ENCODE peak calls at places on chromosomes 13 and 19, in nine cellular contexts. V is progenitor cell of endocrine pancreas, W is pancreas, X is body of pancreas, T is LNCaP clone FGC, B is AG04449, R is upper lobe of right lung, Z is HCT116, Y is GM12865. S is an unnamed sample.

GRCh38 chr13:110676511-110677204 is 29.3 kb downstream of the CARS2 start:
- DNase-seq in V (no peak), W (peak; percentile 37), X (peak; percentile 66), T (no peak), B (no peak), R (no peak), Z (no peak), Y (peak; percentile 73), S (peak; percentile 73)

GRCh38 chr19:46728693-46729339 is 11.9 kb upstream of the PRKD2 start:
- DNase-seq in V (peak; percentile 60), W (peak; percentile 70), X (peak; percentile 73), T (no peak), B (no peak), R (peak; percentile 88), Z (no peak), Y (peak; percentile 82), S (peak; percentile 69)

GRCh38 chr13:30019648-30020626 is 169.5 kb upstream of the UBL3 start:
- DNase-seq in V (no peak), W (no peak), X (no peak), T (no peak), B (no peak), R (no peak), Z (no peak), Y (no peak), S (no peak)

GRCh38 chr19:48990400-48990799 is 2.7 kb downstream of the GYS1 start:
- DNase-seq in V (no peak), W (no peak), X (no peak), T (no peak), B (no peak), R (no peak), Z (no peak), Y (no peak), S (no peak)

GRCh38 chr13:45362939-45363338 is 22.0 kb upstream of the TPT1 start:
- DNase-seq in V (no peak), W (no peak), X (no peak), T (no peak), B (no peak), R (no peak), Z (no peak), Y (peak; percentile 52), S (no peak)

GRCh38 chr13:48585456-48585840 is 52.6 kb upstream of the RCBTB2 start:
- DNase-seq in V (no peak), W (peak; percentile 35), X (peak; percentile 41), T (peak; percentile 93), B (no peak), R (no peak), Z (peak; percentile 12), Y (no peak), S (no peak)

GRCh38 chr19:29845576-29846176 is 33.9 kb downstream of the CCNE1 start:
- DNase-seq in V (no peak), W (no peak), X (no peak), T (peak; percentile 13), B (no peak), R (peak; percentile 67), Z (no peak), Y (peak; percentile 54), S (no peak)

GRCh38 chr19:54248016-54248601 is 5.5 kb upstream of the LILRA6 start:
- DNase-seq in V (no peak), W (no peak), X (no peak), T (no peak), B (no peak), R (no peak), Z (no peak), Y (peak; percentile 21), S (no peak)

GRCh38 chr19:19067276-19068072 is 3.7 kb downstream of the SLC25A42 start:
- DNase-seq in V (no peak), W (no peak), X (no peak), T (no peak), B (no peak), R (no peak), Z (no peak), Y (no peak), S (no peak)

GRCh38 chr13:34751492-34751891 is 190.6 kb upstream of the NBEA start:
- DNase-seq in V (no peak), W (no peak), X (no peak), T (no peak), B (no peak), R (no peak), Z (no peak), Y (peak; percentile 52), S (no peak)

GRCh38 chr13:24071423-24072075 is 89.0 kb upstream of the SPATA13 start:
- DNase-seq in V (no peak), W (no peak), X (no peak), T (no peak), B (no peak), R (no peak), Z (no peak), Y (no peak), S (no peak)

DNA sequence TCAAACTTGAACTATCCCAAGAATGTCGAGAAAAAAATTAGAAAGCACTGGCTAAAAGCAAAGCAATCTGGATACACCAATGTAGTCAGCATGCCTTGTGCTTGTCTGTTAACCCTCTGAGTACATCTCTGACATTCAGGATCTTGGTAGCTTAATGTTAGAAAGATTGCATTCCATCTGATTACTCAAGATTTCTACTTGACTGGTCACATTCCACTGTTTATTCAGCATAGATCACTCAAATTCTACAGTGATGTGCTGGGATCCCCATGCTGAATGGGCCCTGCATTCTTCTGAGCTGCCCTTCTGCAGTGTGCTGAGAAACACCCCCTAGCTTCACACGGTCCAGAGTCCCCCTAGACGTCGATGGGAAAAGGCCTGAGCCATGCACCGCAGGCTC is 295.4 kb upstream of the MAB21L1 start:
- DNase-seq in V (no peak), W (no peak), X (no peak), T (no peak), B (peak; percentile 98), R (no peak), Z (no peak), Y (no peak), S (no peak)
- TF ChIP-seq CTCF in V (no peak), W (no peak), X (no peak), T (no peak), B (peak; percentile 17), R (no peak), Z (no peak), Y (no peak), S (no peak)

GRCh38 chr19:16497837-16498236 is 1.6 kb downstream of the C19orf44 start:
- DNase-seq in V (no peak), W (no peak), X (no peak), T (no peak), B (no peak), R (no peak), Z (no peak), Y (no peak), S (no peak)

GRCh38 chr19:16497042-16497441 is 848 bp downstream of the C19orf44 start:
- DNase-seq in V (no peak), W (no peak), X (no peak), T (no peak), B (no peak), R (no peak), Z (no peak), Y (no peak), S (no peak)

GRCh38 chr19:16496613-16496983 is 404 bp downstream of the C19orf44 start:
- DNase-seq in V (no peak), W (peak; percentile 32), X (no peak), T (no peak), B (no peak), R (peak; percentile 67), Z (no peak), Y (no peak), S (no peak)

DNA sequence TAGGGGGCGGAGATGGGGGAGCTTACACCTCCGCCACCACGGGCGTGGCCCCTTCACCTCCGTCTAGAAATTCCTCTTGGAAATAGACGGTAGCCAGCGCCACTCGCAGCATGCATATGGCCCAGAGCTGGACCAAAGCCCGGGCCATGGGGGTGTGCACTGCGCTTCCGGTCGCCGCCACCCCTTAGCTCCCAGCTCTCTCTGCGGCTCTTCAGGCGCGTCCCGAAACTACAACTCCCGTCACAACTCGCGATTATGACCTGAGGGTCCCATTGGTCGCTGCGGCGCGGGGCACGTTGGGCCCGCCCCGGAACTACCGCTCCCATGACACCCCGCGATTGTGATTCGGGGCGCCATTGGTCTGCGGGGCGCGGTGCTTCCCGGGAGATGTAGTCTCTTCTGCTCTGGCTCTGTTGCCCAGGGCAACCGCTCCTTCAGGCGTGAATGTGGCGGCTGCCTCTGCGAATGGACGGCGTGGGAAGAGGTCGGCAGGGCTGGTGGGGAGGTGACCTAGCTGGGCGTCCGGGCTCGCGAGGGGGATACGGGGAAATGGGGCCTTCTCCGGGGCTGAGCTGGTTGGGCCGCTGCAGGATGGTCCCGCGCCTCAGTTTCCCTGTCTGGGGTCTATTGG is at the start of the genes C19orf44 and CALR3:
- DNase-seq in V (peak; percentile 96), W (peak; percentile 99), X (peak; percentile 98), T (peak; percentile 94), B (peak; percentile 83), R (peak; percentile 99), Z (peak; percentile 94), Y (peak; percentile 99), S (peak; percentile 99)
- TF ChIP-seq CTCF in V (no peak), W (no peak), X (no peak), T (no peak), B (no peak), R (peak; percentile 14), Z (no peak), Y (no peak), S (no peak)

DNA sequence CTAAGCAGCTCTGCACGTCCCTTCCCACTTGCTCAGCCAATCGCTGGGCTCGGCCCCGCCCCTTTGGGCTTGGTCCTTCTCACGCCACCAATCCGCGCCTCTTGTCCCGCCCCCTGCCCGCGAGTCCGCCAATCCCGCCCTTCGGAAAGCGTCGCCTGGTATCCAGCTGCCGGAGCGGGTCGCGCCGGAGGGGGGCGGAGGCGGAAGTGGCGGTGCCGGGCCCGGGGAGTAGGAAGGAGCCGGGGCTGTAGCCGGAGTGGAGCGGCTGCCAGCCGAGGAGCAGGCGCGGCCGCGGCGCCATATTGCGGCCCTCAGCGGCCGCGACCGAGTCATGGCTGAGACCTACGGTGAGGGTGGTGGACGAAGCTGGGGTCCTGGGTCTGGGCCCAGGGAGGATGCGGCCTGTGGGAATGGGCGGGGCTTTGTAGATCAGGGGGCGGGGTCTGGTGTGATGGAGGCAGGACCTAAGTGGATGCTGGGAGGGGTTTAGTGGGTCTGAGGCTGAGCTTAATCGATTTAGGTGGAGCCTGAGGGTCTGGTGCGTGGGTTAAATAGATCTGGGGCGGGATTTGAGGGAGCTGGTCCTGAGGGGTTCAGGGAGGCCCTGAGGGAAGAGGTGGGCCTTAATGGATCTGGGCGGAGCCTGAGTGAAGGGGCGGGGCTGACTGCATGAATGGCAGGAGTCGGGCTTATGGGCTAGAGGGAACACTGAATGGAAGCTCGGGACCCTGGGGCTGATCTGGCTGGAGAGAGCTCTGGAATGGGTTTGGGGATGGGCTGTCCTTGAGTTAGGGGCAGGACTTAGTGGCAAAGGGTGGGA is at the start of gene RAB4B:
- DNase-seq in V (peak; percentile 100), W (peak; percentile 100), X (peak; percentile 100), T (peak; percentile 92), B (peak; percentile 96), R (peak; percentile 100), Z (peak; percentile 99), Y (peak; percentile 100), S (peak; percentile 100)
- TF ChIP-seq CTCF in V (no peak), W (no peak), X (no peak), T (no peak), B (no peak), R (no peak), Z (no peak), Y (no peak), S (no peak)

DNA sequence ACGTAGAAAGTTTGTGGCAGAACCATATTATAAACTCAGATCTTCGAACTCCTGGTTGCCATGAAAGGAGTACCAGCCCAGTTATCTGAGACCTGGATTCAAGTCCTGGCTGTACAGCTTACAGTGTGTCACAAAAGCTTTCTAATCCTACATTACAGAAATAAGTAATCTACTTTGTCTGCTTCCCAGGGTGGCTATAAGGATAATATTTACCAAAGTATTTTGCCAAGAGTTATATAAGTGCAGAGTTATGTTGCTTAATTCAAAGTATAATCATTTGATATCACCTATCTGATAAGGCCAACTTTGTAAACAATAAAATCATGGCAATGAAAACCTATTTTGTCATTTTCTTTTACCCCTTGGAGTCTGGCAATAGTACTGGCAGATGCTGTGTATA is 381.6 kb downstream of the NDFIP2 start:
- DNase-seq in V (no peak), W (no peak), X (no peak), T (no peak), B (no peak), R (no peak), Z (no peak), Y (no peak), S (no peak)
- TF ChIP-seq CTCF in V (no peak), W (no peak), X (no peak), T (no peak), B (no peak), R (no peak), Z (no peak), Y (no peak), S (no peak)

S was measured in GM06990.